ENCODE peak calls at places on chromosomes 11 and 22, in six cellular contexts. F is CD4-positive, CD25-positive, alpha-beta regulatory T cell; S is naive thymus-derived CD4-positive, alpha-beta T cell; V is RWPE1; A is thoracic aorta; M is transverse colon. R is an unnamed sample.
A peak's percentile ranks its signal among the peaks of the same experiment; 100 is the strongest.

GRCh38 chr11:80502511-80502910 is 1061.7 kb upstream of the TENM4 start:
- DNase-seq in V (no peak), M (no peak), A (no peak), S (no peak), F (no peak), R (no peak)

GRCh38 chr11:71153005-71153395 is 99.4 kb downstream of the SHANK2 start:
- DNase-seq in S (no peak), V (peak; percentile 86), A (no peak), M (peak; percentile 13), F (no peak), R (no peak)

GRCh38 chr11:124669193-124669592 is 4.3 kb downstream of the SIAE start:
- DNase-seq in S (peak; percentile 47), F (peak; percentile 40), M (peak; percentile 35), V (peak; percentile 71), A (no peak), R (peak; percentile 46)

GRCh38 chr22:32804036-32804435 is 2.5 kb downstream of the TIMP3 start:
- DNase-seq in F (no peak), A (no peak), S (no peak), V (no peak), M (no peak), R (no peak)

GRCh38 chr11:44733877-44734276 is 7.1 kb downstream of the TSPAN18 start:
- DNase-seq in F (no peak), A (no peak), S (no peak), V (no peak), M (no peak), R (no peak)

GRCh38 chr11:73570415-73571114 is 27.3 kb downstream of the FAM168A start:
- DNase-seq in A (no peak), V (peak; percentile 37), F (no peak), M (no peak), S (no peak), R (no peak)

GRCh38 chr22:21101877-21102638 is 56.3 kb downstream of the LRRC74B start:
- DNase-seq in V (no peak), F (no peak), S (no peak), A (no peak), M (no peak), R (no peak)

GRCh38 chr11:103682318-103683184 is 353.9 kb upstream of the DDI1 start:
- DNase-seq in F (peak; percentile 20), A (peak; percentile 13), S (peak; percentile 55), M (peak; percentile 49), V (peak; percentile 19), R (peak; percentile 84)

GRCh38 chr11:1279674-1280055 is 29.8 kb downstream of the TOLLIP start:
- DNase-seq in S (no peak), A (no peak), F (no peak), V (no peak), M (no peak), R (no peak)

GRCh38 chr11:1278766-1279673 is 30.4 kb downstream of the TOLLIP start:
- DNase-seq in F (no peak), V (no peak), S (no peak), A (no peak), M (no peak), R (no peak)

GRCh38 chr11:1276061-1276790 is 33.2 kb downstream of the TOLLIP start:
- DNase-seq in V (no peak), S (no peak), A (peak; percentile 33), M (no peak), F (no peak), R (no peak)

GRCh38 chr11:1276866-1277615 is 32.4 kb downstream of the TOLLIP start:
- DNase-seq in F (no peak), V (no peak), A (no peak), M (no peak), S (no peak), R (no peak)

GRCh38 chr11:1277936-1278512 is 31.4 kb downstream of the TOLLIP start:
- DNase-seq in S (no peak), A (no peak), M (no peak), F (no peak), V (no peak), R (no peak)
- H3K27ac ChIP-seq in S (no peak overlapping the region), A (no peak overlapping the region), M (no peak overlapping the region), F (no peak overlapping the region), V (no peak overlapping the region), R (no peak overlapping the region)

DNA sequence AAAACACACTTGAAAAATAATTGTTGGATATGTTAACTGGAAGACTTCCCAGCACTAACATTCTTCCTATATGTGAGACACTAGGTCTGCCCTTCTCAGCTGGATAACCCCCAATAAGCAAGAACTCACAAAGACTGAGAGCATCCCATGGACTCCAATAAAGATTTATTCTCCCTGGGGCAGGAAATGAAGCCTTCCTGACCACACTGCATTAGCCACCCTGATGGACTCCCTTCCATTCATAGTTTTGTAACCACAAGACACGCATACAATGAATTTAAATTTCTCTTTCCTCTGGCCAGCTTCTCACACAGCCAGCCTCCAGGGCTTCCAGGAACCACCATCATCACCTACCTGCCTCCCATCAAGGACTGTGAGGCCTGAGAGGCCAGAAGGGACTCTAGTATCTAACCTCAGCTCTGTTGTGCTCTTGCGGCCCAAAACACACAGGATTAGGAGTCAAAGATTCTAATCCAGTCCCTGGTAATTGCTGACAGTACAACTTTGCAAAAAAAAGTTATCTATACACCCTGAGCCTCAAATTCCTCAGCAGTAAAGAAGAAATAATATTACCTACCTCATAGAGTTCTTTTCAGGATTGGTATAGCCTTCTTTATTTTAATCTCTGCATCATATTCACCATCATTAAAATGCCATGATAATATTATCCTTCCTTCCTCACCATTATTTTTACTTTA is 45.6 kb upstream of the GDPD4 start:
- DNase-seq in F (no peak), A (no peak), S (no peak), M (no peak), V (no peak), R (peak; percentile 84)
- H3K27ac ChIP-seq in F (no peak overlapping the region), A (no peak overlapping the region), S (no peak overlapping the region), M (no peak overlapping the region), V (no peak overlapping the region), R (no peak overlapping the region)

DNA sequence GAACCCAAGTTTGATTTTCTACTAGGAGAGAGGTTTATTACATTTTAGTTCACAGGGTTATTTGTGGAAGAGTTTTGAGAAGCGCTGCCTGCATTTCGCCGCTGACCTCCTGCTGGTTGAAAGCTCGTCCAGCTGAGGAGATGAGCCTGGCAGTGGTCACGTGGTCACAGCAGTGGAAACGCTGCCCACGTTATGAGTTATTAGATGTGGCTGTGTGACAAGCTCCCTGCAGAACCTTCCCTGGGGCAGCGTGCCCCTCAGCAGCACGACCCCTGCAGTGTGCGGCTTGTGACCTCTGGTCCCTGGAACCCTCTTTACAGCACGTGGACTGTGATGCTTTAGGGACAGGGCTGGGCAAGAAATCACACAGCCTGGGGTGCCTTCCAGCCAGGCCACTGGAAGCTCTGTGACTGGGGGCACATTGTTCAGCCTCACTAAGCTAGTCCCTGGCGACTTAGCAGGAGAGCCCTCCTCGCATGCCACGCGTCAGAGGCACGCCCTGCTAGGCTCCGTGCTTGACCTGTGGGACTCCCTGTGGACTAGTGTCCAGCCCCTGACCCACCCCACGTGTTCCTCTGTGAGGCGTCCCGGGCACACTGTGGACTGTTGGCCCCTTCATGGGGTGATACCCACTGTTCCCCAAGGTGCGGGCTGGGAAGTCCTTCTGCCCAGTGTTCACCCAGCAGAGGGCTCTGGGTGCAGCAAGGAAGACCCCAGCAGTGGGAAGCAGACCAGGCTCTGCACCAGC is 349.4 kb downstream of the TBC1D22A start:
- DNase-seq in M (no peak), F (no peak), S (no peak), V (no peak), A (no peak), R (no peak)
- H3K27ac ChIP-seq in M (no peak overlapping the region), F (no peak overlapping the region), S (no peak overlapping the region), V (no peak overlapping the region), A (no peak overlapping the region), R (no peak overlapping the region)

GRCh38 chr22:23895599-23896144 is 1.5 kb downstream of the MIF start:
- DNase-seq in V (no peak), A (no peak), S (no peak), M (no peak), F (no peak), R (no peak)

GRCh38 chr22:23897320-23897719 is 3.1 kb downstream of the MIF start:
- DNase-seq in V (no peak), M (no peak), A (no peak), F (no peak), S (no peak), R (no peak)

GRCh38 chr22:23896523-23897186 is 2.5 kb downstream of the MIF start:
- DNase-seq in A (no peak), M (no peak), S (no peak), V (no peak), F (no peak), R (no peak)

GRCh38 chr22:23894710-23895598 is 771 bp downstream of the MIF start:
- DNase-seq in V (peak; percentile 73), A (peak; percentile 31), M (peak; percentile 86), F (peak; percentile 52), S (peak; percentile 45), R (peak; percentile 85)

GRCh38 chr22:23896166-23896522 is 2.0 kb downstream of the MIF start:
- DNase-seq in V (no peak), S (no peak), A (no peak), M (no peak), F (no peak), R (no peak)
- H3K27ac ChIP-seq in V (peak overlapping the region; percentile 96), S (peak overlapping the region; percentile 93), A (no peak overlapping the region), M (no peak overlapping the region), F (peak overlapping the region; percentile 90), R (peak overlapping the region; percentile 95)

DNA sequence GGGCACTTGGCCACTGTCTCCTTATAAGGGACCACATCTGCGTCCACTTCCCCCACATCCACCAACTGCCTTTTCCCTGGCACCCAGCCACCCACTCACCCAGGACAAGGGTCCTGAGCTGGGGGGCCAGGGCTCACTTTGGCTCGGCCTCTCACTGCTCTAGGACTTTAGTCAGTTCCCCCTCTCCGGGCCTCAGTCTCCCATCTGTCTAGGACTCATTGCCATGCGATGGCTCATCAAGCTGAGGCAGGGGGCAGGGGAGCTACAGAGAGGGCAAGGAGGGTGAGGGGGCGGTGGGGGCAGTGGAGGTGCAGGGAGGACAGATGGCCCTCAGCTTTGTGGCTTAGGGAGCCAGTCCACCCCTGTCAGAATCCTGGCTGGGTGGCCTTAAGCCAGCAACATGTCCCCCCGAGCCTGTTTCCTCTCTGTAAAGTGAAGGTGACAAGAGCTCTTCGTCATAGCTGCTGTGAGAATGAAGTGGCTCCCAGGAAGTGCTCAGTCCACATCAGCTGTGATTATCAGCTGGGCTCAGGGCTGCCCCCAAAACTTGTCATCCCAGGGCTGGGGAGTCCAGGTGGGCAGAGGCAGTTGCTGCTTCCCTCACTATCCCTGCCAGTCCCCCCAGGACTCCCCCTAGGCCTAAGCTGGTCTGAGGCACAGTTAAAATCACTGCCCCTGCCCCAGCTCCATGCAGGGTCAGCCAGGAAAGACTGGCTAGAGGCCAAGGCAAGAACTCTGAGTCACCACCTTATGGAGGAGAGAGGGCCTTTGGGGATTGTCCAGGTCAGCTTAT is 14.9 kb downstream of the RAC2 start:
- DNase-seq in M (no peak), S (no peak), A (no peak), V (peak; percentile 62), F (peak; percentile 27), R (no peak)
- H3K27ac ChIP-seq in M (peak overlapping the region; percentile 68), S (peak overlapping the region; percentile 90), A (no peak overlapping the region), V (peak overlapping the region; percentile 80), F (peak overlapping the region; percentile 97), R (peak overlapping the region; percentile 40)

GRCh38 chr11:121576531-121576930 is 123.8 kb upstream of the SORL1-AS1 start:
- DNase-seq in M (no peak), V (no peak), F (no peak), A (no peak), S (no peak), R (no peak)

GRCh38 chr11:121578216-121579063 is 125.7 kb upstream of the SORL1-AS1 start:
- DNase-seq in V (no peak), A (no peak), F (no peak), M (no peak), S (no peak), R (no peak)

GRCh38 chr11:121575963-121576290 is 123.2 kb upstream of the SORL1-AS1 start:
- DNase-seq in M (no peak), A (no peak), F (no peak), S (no peak), V (no peak), R (no peak)

GRCh38 chr11:121575250-121575962 is 122.6 kb upstream of the SORL1-AS1 start:
- DNase-seq in S (no peak), A (no peak), M (peak; percentile 41), V (no peak), F (no peak), R (no peak)

GRCh38 chr11:121577106-121577505 is 124.3 kb upstream of the SORL1-AS1 start:
- DNase-seq in M (no peak), V (no peak), A (no peak), F (no peak), S (no peak), R (no peak)
- H3K27ac ChIP-seq in M (no peak overlapping the region), V (no peak overlapping the region), A (no peak overlapping the region), F (no peak overlapping the region), S (no peak overlapping the region), R (no peak overlapping the region)